ENCODE peak calls at places on chromosomes 13 and 19, in eight cellular contexts. K is pancreas, N is lower leg skin, F is fibroblast of mammary gland, L is astrocyte of the spinal cord, I is MM.1S, V is fibroblast of pulmonary artery, E is AG09319. O is an unnamed sample.

GRCh38 chr13:63198076-63198475 is 1782.4 kb upstream of the PCDH20 start:
- DNase-seq in E (no peak), V (peak), F (peak), K (no peak), I (no peak), L (no peak), N (no peak), O (peak)

GRCh38 chr13:41613984-41614581 is 156.7 kb downstream of the RGCC start:
- DNase-seq in F (peak), L (peak), N (no peak), I (no peak), V (peak), E (peak), K (peak), O (no peak)

GRCh38 chr19:16347706-16348105 is 23.1 kb downstream of the KLF2 start:
- DNase-seq in I (no peak), L (no peak), E (no peak), F (no peak), K (no peak), V (no peak), N (no peak), O (no peak)

GRCh38 chr13:80226645-80227044 is 114.3 kb downstream of the SPRY2 start:
- DNase-seq in N (no peak), V (no peak), E (no peak), K (no peak), F (no peak), L (no peak), I (no peak), O (no peak)

GRCh38 chr13:61052175-61052574 is 363.5 kb downstream of the PCDH20 start:
- DNase-seq in N (no peak), I (no peak), F (no peak), E (no peak), V (no peak), L (no peak), K (no peak), O (no peak)

GRCh38 chr13:113997845-113998751 is 24.2 kb upstream of the C13orf46 start:
- DNase-seq in F (peak), N (no peak), I (no peak), K (no peak), L (peak), E (peak), V (peak), O (no peak)

GRCh38 chr13:45046445-45046844 is 57.1 kb downstream of the GPALPP1 start:
- DNase-seq in F (no peak), N (no peak), V (no peak), L (no peak), E (no peak), K (no peak), I (no peak), O (no peak)

GRCh38 chr19:52936958-52937334 is 13.7 kb upstream of the ZNF888 start:
- DNase-seq in K (no peak), V (no peak), L (no peak), F (no peak), N (no peak), I (no peak), E (no peak), O (no peak)

GRCh38 chr13:104869501-104869900 is 1666.0 kb downstream of the EFNB2 start:
- DNase-seq in N (no peak), F (no peak), K (no peak), L (peak), I (no peak), E (no peak), V (peak), O (no peak)

GRCh38 chr19:36128392-36128736 is 11.5 kb upstream of the CAPNS1 start:
- DNase-seq in V (no peak), N (no peak), I (peak), F (no peak), K (no peak), E (no peak), L (no peak), O (no peak)

GRCh38 chr13:100129605-100130004 is 40.7 kb downstream of the PCCA start:
- DNase-seq in N (no peak), L (no peak), F (no peak), K (no peak), E (no peak), I (no peak), V (no peak), O (no peak)

GRCh38 chr19:42074513-42075363 is 1.2 kb upstream of the ZNF574 start:
- DNase-seq in V (no peak), I (no peak), E (no peak), N (no peak), F (peak), L (no peak), K (no peak), O (peak)

GRCh38 chr13:28476919-28477708 is 17.8 kb downstream of the FLT1 start:
- DNase-seq in F (no peak), E (no peak), L (no peak), K (no peak), I (no peak), V (no peak), N (no peak), O (no peak)

GRCh38 chr19:28313633-28314032 is 899.3 kb downstream of the UQCRFS1 start:
- DNase-seq in I (no peak), K (peak), L (peak), F (peak), N (no peak), V (peak), E (peak), O (peak)

GRCh38 chr19:18023596-18024212 is 15.7 kb downstream of the ARRDC2 start:
- DNase-seq in E (no peak), N (peak), K (no peak), F (peak), I (no peak), V (peak), L (peak), O (peak)

GRCh38 chr19:7076151-7076550 is 6.6 kb downstream of the ZNF557 start:
- DNase-seq in E (no peak), L (no peak), V (no peak), I (no peak), F (no peak), K (no peak), N (no peak), O (no peak)

GRCh38 chr19:55777528-55777927 is 8.6 kb downstream of the RFPL4AL1 start:
- DNase-seq in L (no peak), E (no peak), N (no peak), K (no peak), F (no peak), V (no peak), I (peak), O (peak)

GRCh38 chr19:34220472-34221063 is 33.8 kb upstream of the GARRE1 start:
- DNase-seq in N (peak), V (peak), F (peak), K (peak), I (peak), L (peak), E (peak), O (peak)

GRCh38 chr19:16462757-16463250 is 9.0 kb downstream of the EPS15L1 start:
- DNase-seq in L (no peak), N (no peak), E (no peak), V (no peak), F (peak), K (no peak), I (no peak), O (no peak)

GRCh38 chr13:49669735-49670309 is 21.5 kb downstream of the EBPL start:
- DNase-seq in L (peak), K (no peak), V (peak), I (peak), E (peak), F (peak), N (no peak), O (peak)

GRCh38 chr19:10892256-10892655 is 20.9 kb downstream of the CARM1 start:
- DNase-seq in E (no peak), K (no peak), V (no peak), I (no peak), F (no peak), N (no peak), L (no peak), O (no peak)

GRCh38 chr19:35272122-35272715 is 3.5 kb downstream of the USF2 start:
- DNase-seq in V (no peak), F (no peak), K (no peak), L (no peak), N (no peak), I (no peak), E (no peak), O (no peak)

GRCh38 chr19:8304841-8305621 is 3.1 kb downstream of the CD320 start:
- DNase-seq in I (no peak), L (no peak), K (peak), V (no peak), E (no peak), F (no peak), N (peak), O (peak)

GRCh38 chr19:18428837-18429674 is 8.9 kb downstream of the ISYNA1 start:
- DNase-seq in F (peak), L (peak), V (peak), N (no peak), K (no peak), E (no peak), I (peak), O (peak)

GRCh38 chr13:21686761-21687391 is 16.0 kb downstream of the FGF9 start:
- DNase-seq in I (peak), V (no peak), K (no peak), N (no peak), F (no peak), L (no peak), E (no peak), O (no peak)

GRCh38 chr19:47274071-47274890 is at the start of gene INAFM1:
- DNase-seq in K (peak), E (peak), V (peak), L (peak), I (peak), N (peak), F (peak), O (peak)

GRCh38 chr19:46720516-46721239 is 3.8 kb upstream of the PRKD2 start:
- DNase-seq in K (no peak), L (no peak), N (no peak), E (no peak), I (no peak), V (no peak), F (no peak), O (no peak)

GRCh38 chr19:5618591-5618990 is 4.0 kb downstream of the SAFB2 start:
- DNase-seq in I (no peak), E (no peak), V (no peak), K (no peak), L (no peak), N (no peak), F (no peak), O (no peak)

GRCh38 chr13:52010890-52011689 is at the start of gene ATP7B:
- DNase-seq in L (peak), N (no peak), E (no peak), V (no peak), F (no peak), I (peak), K (no peak), O (peak)

GRCh38 chr13:24287748-24288287 is 21.6 kb upstream of the C1QTNF9 start:
- DNase-seq in L (no peak), E (no peak), I (no peak), V (no peak), F (no peak), K (no peak), N (no peak), O (no peak)

GRCh38 chr13:24290280-24290932 is 19.0 kb upstream of the C1QTNF9 start:
- DNase-seq in N (no peak), I (no peak), E (no peak), V (no peak), L (no peak), K (no peak), F (no peak), O (no peak)

GRCh38 chr13:24288870-24289269 is 20.5 kb upstream of the C1QTNF9 start:
- DNase-seq in V (no peak), K (no peak), I (no peak), L (peak), E (peak), N (no peak), F (peak), O (no peak)

GRCh38 chr13:24284876-24285275 is 24.5 kb upstream of the C1QTNF9 start:
- DNase-seq in K (no peak), F (no peak), E (no peak), V (no peak), I (no peak), L (no peak), N (no peak), O (no peak)

DNA sequence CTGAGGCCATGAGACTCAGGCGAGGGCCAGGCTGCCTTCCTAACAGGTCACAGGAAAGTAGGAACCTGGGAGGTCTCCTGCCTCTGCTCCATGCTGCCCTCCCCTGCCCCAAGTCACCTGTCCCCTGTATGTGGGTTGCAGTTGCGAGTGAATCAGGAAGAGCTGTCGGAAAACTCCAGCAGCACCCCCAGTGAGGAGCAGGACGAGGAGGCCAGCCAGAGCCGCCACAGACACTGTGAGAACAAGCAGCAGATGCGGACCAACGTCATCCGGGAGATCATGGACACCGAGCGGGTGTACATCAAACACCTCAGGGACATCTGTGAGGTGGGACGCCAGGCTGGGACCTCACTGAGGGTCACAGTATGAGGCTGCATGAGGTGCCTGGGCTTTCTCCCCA is 22.8 kb upstream of the C1QTNF9 start:
- DNase-seq in N (no peak), V (no peak), K (no peak), L (no peak), E (no peak), I (no peak), F (no peak), O (no peak)
- TF ChIP-seq CTCF in N (no peak), V (no peak), K (no peak), L (no peak), E (no peak), I (no peak), F (no peak), O (no peak)

DNA sequence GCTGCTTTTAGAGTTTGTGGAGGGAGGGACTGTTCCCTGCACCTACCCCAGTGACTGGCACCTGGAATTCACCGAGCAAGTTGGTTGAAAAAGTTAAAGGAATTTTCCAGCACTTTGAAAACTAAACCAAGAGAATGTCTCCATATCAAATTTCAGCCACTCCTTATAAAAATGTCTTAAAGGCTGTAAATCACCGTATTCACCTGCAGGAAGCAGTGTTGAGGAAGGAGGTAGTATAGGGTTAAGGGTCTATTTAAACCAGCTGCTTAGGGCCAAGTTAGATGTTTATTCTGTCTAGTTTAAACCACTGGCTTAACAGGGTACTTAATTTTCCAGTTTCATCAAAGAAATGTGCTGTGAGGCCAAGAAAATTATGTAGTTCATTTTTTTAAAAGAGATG is 3.8 kb upstream of the RAB20 start:
- DNase-seq in V (no peak), K (no peak), I (no peak), N (no peak), L (no peak), E (no peak), F (no peak), O (no peak)
- TF ChIP-seq CTCF in V (peak), K (no peak), I (peak), N (no peak), L (no peak), E (no peak), F (peak), O (peak)

GRCh38 chr19:38478273-38478971 is 44.9 kb downstream of the RYR1 start:
- DNase-seq in N (no peak), F (peak), K (no peak), E (no peak), L (no peak), V (peak), I (no peak), O (peak)
- TF ChIP-seq CTCF in N (no peak), F (no peak), K (no peak), E (no peak), L (no peak), V (no peak), I (peak), O (peak)

GRCh38 chr13:98871727-98872126 is 106.1 kb downstream of the DOCK9 start:
- DNase-seq in N (no peak), F (no peak), K (no peak), E (no peak), L (no peak), V (no peak), I (no peak), O (no peak)

GRCh38 chr13:98869408-98870090 is 108.3 kb downstream of the DOCK9 start:
- DNase-seq in N (no peak), F (peak), E (no peak), L (no peak), I (no peak), K (no peak), V (peak), O (no peak)

GRCh38 chr13:98868932-98869331 is 108.9 kb downstream of the DOCK9 start:
- DNase-seq in I (no peak), N (no peak), V (no peak), F (no peak), L (no peak), E (no peak), K (no peak), O (no peak)

GRCh38 chr13:98866882-98867281 is 111.0 kb downstream of the DOCK9 start:
- DNase-seq in I (no peak), E (no peak), F (no peak), V (no peak), N (no peak), K (no peak), L (no peak), O (no peak)
- TF ChIP-seq CTCF in I (peak), E (no peak), F (peak), V (peak), N (no peak), K (no peak), L (peak), O (no peak)

DNA sequence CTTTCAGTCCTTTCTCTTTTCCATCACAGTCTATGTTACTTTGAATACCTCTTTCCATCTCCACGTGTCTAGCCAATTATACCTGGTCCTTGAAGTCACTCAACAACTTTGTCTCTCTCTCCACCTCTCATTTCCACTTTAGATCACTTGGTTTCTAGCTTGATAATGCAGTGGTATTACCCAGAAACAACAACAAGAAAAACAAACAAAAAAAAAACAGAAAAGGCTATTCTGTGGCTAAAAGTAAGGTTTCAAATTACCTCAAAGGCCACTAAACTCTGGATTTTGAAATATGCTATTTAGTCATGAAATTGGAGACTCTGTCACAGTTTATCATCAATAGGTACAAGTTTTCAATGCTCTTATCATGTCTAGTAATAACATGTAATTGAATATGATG is 184.8 kb downstream of the PCDH9 start:
- DNase-seq in I (no peak), K (no peak), V (no peak), L (no peak), E (no peak), N (no peak), F (no peak), O (no peak)
- TF ChIP-seq CTCF in I (no peak), K (no peak), V (no peak), L (no peak), E (no peak), N (no peak), F (no peak), O (no peak)

GRCh38 chr19:1768248-1768647 is 14.9 kb downstream of the ONECUT3 start:
- DNase-seq in N (no peak), V (no peak), K (no peak), L (no peak), F (peak), I (no peak), E (no peak), O (peak)
- TF ChIP-seq CTCF in N (no peak), V (peak), K (no peak), L (peak), F (no peak), I (no peak), E (peak), O (peak)

GRCh38 chr13:102089177-102089576 is 312.7 kb downstream of the FGF14 start:
- DNase-seq in E (no peak), L (peak), K (no peak), F (peak), I (no peak), V (no peak), N (no peak), O (peak)
- TF ChIP-seq CTCF in E (no peak), L (peak), K (no peak), F (peak), I (peak), V (no peak), N (no peak), O (peak)